ENCODE peak calls at places on chromosome 3, in five cellular contexts. Q is stomach, N is vagina, O is transverse colon, B is SK-N-SH. W is an unnamed sample. For H3K9me3, the result is how much of the 10 kb centered on the place peaks cover.

GRCh38 chr3:182725372-182726251 is 67.7 kb upstream of the ATP11B start:
- DNase-seq in O (peak), Q (peak), B (peak), N (no peak), W (no peak)

GRCh38 chr3:178233371-178233770 is 302.9 kb upstream of the KCNMB2 start:
- DNase-seq in B (no peak), N (no peak), Q (no peak), O (no peak), W (no peak)

GRCh38 chr3:69326821-69327433 is 59.0 kb downstream of the FRMD4B start:
- DNase-seq in Q (no peak), O (no peak), N (no peak), B (no peak), W (no peak)

GRCh38 chr3:156471431-156471830 is 83.5 kb downstream of the SSR3 start:
- DNase-seq in Q (no peak), O (no peak), B (peak), N (no peak), W (no peak)

GRCh38 chr3:160135850-160136249 is 89.4 kb upstream of the C3orf80 start:
- DNase-seq in Q (no peak), N (no peak), B (peak), O (no peak), W (no peak)

GRCh38 chr3:102374863-102375637 is 59.8 kb upstream of the ZPLD1 start:
- DNase-seq in Q (no peak), B (no peak), N (no peak), O (no peak), W (no peak)

GRCh38 chr3:64311424-64311920 is 86.2 kb upstream of the PRICKLE2 start:
- DNase-seq in B (no peak), Q (no peak), N (no peak), O (no peak), W (no peak)

GRCh38 chr3:126962756-126963155 is 20.2 kb upstream of the PLXNA1 start:
- DNase-seq in O (no peak), B (no peak), Q (no peak), N (no peak), W (peak)

GRCh38 chr3:45644467-45645201 is 44.6 kb upstream of the SACM1L start:
- DNase-seq in O (no peak), B (no peak), Q (no peak), N (no peak), W (no peak)

GRCh38 chr3:184236033-184236410 is 6.6 kb downstream of the VWA5B2 start:
- DNase-seq in N (no peak), Q (no peak), B (no peak), O (no peak), W (no peak)

GRCh38 chr3:154971771-154972326 is 108.3 kb upstream of the MME start:
- DNase-seq in O (no peak), B (no peak), N (no peak), Q (no peak), W (no peak)

GRCh38 chr3:121667333-121667732 is 6.6 kb upstream of the HCLS1 start:
- DNase-seq in B (no peak), Q (no peak), N (no peak), O (no peak), W (no peak)

GRCh38 chr3:192675958-192676649 is 51.2 kb downstream of the FGF12 start:
- DNase-seq in N (no peak), B (no peak), O (no peak), Q (no peak), W (no peak)

GRCh38 chr3:71554649-71555048 is 28.9 kb downstream of the FOXP1 start:
- DNase-seq in N (no peak), Q (no peak), B (no peak), O (no peak), W (no peak)

DNA sequence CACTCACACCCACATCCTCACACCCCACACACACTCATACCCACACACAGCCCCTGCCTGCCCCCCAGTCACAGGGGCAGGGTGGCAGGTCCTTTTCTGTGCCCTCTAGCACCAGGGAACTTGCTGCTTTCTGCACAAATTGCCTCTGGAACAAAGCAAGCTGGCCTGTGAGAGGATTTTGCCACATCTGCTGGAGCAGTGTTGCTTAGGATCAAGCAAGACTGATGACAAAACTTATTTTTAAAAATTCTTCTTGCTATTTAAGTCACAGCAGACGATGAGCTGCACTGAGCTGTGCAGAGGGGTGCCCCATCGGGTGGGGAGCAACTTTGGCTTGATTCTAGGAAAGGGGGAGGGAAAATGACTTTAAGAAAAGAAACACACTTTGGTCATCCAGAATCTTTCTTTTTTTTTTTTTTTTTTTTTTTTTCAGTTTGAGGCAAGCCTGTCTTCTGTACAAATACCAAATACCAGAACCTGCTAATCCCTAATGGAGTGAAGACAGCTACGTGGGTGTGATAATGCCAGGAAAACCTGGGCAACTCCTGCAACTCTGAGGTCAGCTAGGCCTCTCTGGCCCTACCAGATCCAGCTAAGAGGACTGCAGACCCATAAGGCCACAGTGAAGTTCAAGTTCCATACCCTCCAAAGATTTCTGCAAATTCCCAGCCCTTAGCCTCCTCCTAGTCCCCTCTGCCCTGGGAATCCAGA is 195.3 kb downstream of the ABHD5 start:
- DNase-seq in N (peak), O (no peak), Q (no peak), B (no peak), W (no peak)
- TF ChIP-seq POLR2AphosphoS5 in N (no peak), O (no peak), Q (no peak), B (no peak), W (no peak)

GRCh38 chr3:16081661-16082060 is 92.8 kb upstream of the GALNT15 start:
- DNase-seq in B (no peak), N (no peak), O (no peak), Q (no peak), W (no peak)
- H3K9me3 ChIP-seq in B (under half), N (under half), O (under half), Q (under half), W (under half)

GRCh38 chr3:18445421-18446066 is 20.4 kb upstream of the SATB1 start:
- DNase-seq in B (peak), N (no peak), O (peak), Q (peak), W (no peak)
- TF ChIP-seq POLR2AphosphoS5 in B (no peak), N (no peak), O (no peak), Q (no peak), W (no peak)

GRCh38 chr3:190238871-190239270 is 83.4 kb downstream of the CLDN1 start:
- DNase-seq in Q (no peak), B (no peak), N (no peak), O (no peak), W (no peak)

GRCh38 chr3:190239325-190239724 is 82.9 kb downstream of the CLDN1 start:
- DNase-seq in N (no peak), O (no peak), B (no peak), Q (no peak), W (no peak)

DNA sequence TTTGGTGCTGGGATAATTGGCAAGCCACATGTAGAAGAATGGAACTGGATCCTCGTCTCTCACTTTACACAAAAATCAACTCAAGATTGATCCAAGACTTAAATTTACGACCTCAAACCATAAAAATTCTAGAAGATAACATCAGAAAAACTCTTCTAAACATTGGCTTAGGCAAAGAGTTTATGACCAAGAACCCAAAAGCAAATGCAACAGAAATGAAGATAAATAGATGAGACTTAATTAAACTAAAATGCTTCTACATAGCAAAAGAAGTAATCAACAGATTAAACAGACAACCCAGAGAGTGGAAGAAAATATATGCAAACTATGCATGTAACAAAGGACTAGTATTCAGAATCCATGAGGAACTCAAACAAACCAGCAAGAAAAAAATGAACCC is 80.1 kb downstream of the CLDN1 start:
- DNase-seq in N (no peak), O (no peak), Q (no peak), B (no peak), W (no peak)
- H3K9me3 ChIP-seq in N (under half), O (under half), Q (under half), B (under half), W (under half)

GRCh38 chr3:190089711-190090110 is 31.0 kb downstream of the P3H2 start:
- DNase-seq in O (no peak), B (no peak), Q (no peak), N (no peak), W (no peak)

GRCh38 chr3:190088890-190089289 is 31.8 kb downstream of the P3H2 start:
- DNase-seq in Q (no peak), N (no peak), B (no peak), O (no peak), W (no peak)

GRCh38 chr3:190094201-190094718 is 26.4 kb downstream of the P3H2 start:
- DNase-seq in O (no peak), B (no peak), N (no peak), Q (no peak), W (no peak)

GRCh38 chr3:190096345-190096744 is 24.4 kb downstream of the P3H2 start:
- DNase-seq in B (no peak), N (no peak), Q (no peak), O (no peak), W (no peak)

DNA sequence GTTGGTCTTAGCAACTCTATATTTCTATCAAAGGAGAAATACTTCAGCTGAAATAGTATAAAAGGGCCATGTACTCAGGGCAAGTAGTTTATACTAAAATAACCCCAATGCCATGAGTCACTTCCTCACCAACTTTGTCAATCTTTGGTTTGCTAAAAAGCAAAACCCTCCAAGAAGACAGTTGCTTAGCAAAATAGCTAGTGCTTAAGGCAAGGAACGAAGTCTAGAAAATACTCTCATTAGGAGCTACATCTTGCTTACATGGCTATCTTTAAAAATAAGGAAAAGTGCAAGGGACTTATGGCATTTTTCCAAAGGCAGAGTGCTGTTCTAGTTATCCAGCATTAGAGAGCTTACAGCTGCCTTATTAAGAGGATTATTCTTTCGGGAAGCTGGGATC is 28.4 kb downstream of the P3H2 start:
- DNase-seq in B (no peak), Q (no peak), N (no peak), O (no peak), W (no peak)
- TF ChIP-seq POLR2AphosphoS5 in B (no peak), Q (peak), N (no peak), O (no peak), W (no peak)

DNA sequence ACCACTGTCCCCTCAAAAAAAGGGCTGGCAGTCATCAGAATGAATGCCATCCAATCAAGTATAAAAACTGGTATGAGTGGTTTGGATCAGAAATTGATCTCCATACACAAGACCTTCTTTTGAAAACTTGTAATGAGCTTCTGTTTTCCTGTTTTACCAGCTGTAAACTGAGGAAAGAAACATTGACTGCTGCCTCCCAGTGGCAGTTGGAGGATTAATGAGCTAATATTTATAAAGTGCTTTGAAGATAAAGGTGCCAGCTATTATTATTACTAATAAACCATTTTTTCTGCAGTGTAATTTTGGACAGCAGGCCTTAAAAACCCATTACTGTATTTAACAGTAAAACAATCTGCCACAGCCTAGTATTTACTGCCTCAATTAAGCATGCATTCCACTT is 11.4 kb downstream of the CHL1 start:
- DNase-seq in N (no peak), O (no peak), Q (no peak), B (no peak), W (no peak)
- H3K9me3 ChIP-seq in N (under half), O (under half), Q (under half), B (under half), W (under half)

GRCh38 chr3:187849255-187849654 is 104.0 kb upstream of the BCL6 start:
- DNase-seq in N (no peak), Q (no peak), B (no peak), O (no peak), W (no peak)

GRCh38 chr3:187845826-187846225 is 100.6 kb upstream of the BCL6 start:
- DNase-seq in N (no peak), B (no peak), O (no peak), Q (no peak), W (no peak)

GRCh38 chr3:187848396-187848795 is 103.1 kb upstream of the BCL6 start:
- DNase-seq in Q (no peak), N (no peak), B (no peak), O (no peak), W (no peak)

GRCh38 chr3:187852842-187853727 is 107.8 kb upstream of the BCL6 start:
- DNase-seq in Q (no peak), O (peak), B (no peak), N (no peak), W (no peak)

GRCh38 chr3:187850256-187851010 is 105.2 kb upstream of the BCL6 start:
- DNase-seq in B (no peak), Q (no peak), O (peak), N (no peak), W (peak)
- TF ChIP-seq POLR2AphosphoS5 in B (no peak), Q (no peak), O (no peak), N (no peak), W (no peak)